ENCODE peak calls at places on chromosome 9, in eight cellular contexts. M is GM12878, S is upper lobe of left lung, I is ovary, Q is A549, B is H1, U is suprapubic skin, R is transverse colon. V is an unnamed sample.

GRCh38 chr9:5563886-5564285 is 53.6 kb downstream of the PDCD1LG2 start:
- DNase-seq in M (no peak), S (no peak), I (no peak), Q (no peak), B (no peak), U (no peak), R (no peak), V (no peak)

GRCh38 chr9:132776891-132777290 is 101.2 kb downstream of the AK8 start:
- DNase-seq in M (no peak), S (no peak), I (no peak), Q (no peak), B (no peak), U (no peak), R (no peak), V (no peak)

GRCh38 chr9:125990793-125991220 is 243.6 kb downstream of the PBX3 start:
- DNase-seq in M (no peak), S (no peak), I (no peak), Q (no peak), B (no peak), U (peak; percentile 39), R (no peak), V (no peak)

GRCh38 chr9:31996331-31996730 is 388.1 kb upstream of the ACO1 start:
- DNase-seq in M (no peak), S (no peak), I (no peak), Q (no peak), B (no peak), U (no peak), R (no peak), V (no peak)

GRCh38 chr9:35905912-35906679 is at the start of gene HRCT1:
- DNase-seq in M (no peak), S (peak; percentile 75), I (peak; percentile 95), Q (peak; percentile 50), B (no peak), U (peak; percentile 94), R (peak; percentile 95), V (no peak)

GRCh38 chr9:124291801-124292396 is 34.1 kb downstream of the NEK6 start:
- DNase-seq in M (peak; percentile 77), S (no peak), I (no peak), Q (no peak), B (no peak), U (no peak), R (peak; percentile 51), V (no peak)

GRCh38 chr9:98766548-98766947 is 29.8 kb downstream of the ANKS6 start:
- DNase-seq in M (no peak), S (no peak), I (no peak), Q (no peak), B (no peak), U (no peak), R (no peak), V (no peak)

GRCh38 chr9:83062653-83063527 is at the start of gene RASEF:
- DNase-seq in M (no peak), S (peak; percentile 94), I (no peak), Q (peak; percentile 62), B (peak; percentile 46), U (no peak), R (peak; percentile 85), V (peak; percentile 45)

GRCh38 chr9:92764381-92764987 is at the start of gene BICD2:
- DNase-seq in M (no peak), S (no peak), I (no peak), Q (no peak), B (no peak), U (no peak), R (no peak), V (no peak)

GRCh38 chr9:17630531-17630949 is 51.7 kb downstream of the SH3GL2 start:
- DNase-seq in M (no peak), S (no peak), I (no peak), Q (no peak), B (no peak), U (no peak), R (no peak), V (no peak)

GRCh38 chr9:128066713-128067621 is at the start of gene NAIF1:
- DNase-seq in M (peak; percentile 98), S (peak; percentile 95), I (peak; percentile 96), Q (peak; percentile 99), B (peak; percentile 95), U (peak; percentile 99), R (peak; percentile 97), V (peak; percentile 99)

GRCh38 chr9:114503522-114504340 is 1.5 kb downstream of the WHRN start:
- DNase-seq in M (no peak), S (no peak), I (no peak), Q (no peak), B (no peak), U (no peak), R (no peak), V (no peak)

GRCh38 chr9:13215791-13216554 is 63.5 kb downstream of the MPDZ start:
- DNase-seq in M (no peak), S (no peak), I (no peak), Q (no peak), B (no peak), U (no peak), R (no peak), V (no peak)

GRCh38 chr9:98226968-98227367 is 28.5 kb downstream of the TBC1D2 start:
- DNase-seq in M (no peak), S (no peak), I (no peak), Q (no peak), B (no peak), U (no peak), R (no peak), V (no peak)

GRCh38 chr9:123697686-123698085 is 232.2 kb downstream of the DENND1A start:
- DNase-seq in M (no peak), S (no peak), I (no peak), Q (no peak), B (no peak), U (no peak), R (no peak), V (no peak)

GRCh38 chr9:84754461-84754860 is 84.9 kb downstream of the NTRK2 start:
- DNase-seq in M (no peak), S (no peak), I (no peak), Q (no peak), B (no peak), U (no peak), R (no peak), V (no peak)

DNA sequence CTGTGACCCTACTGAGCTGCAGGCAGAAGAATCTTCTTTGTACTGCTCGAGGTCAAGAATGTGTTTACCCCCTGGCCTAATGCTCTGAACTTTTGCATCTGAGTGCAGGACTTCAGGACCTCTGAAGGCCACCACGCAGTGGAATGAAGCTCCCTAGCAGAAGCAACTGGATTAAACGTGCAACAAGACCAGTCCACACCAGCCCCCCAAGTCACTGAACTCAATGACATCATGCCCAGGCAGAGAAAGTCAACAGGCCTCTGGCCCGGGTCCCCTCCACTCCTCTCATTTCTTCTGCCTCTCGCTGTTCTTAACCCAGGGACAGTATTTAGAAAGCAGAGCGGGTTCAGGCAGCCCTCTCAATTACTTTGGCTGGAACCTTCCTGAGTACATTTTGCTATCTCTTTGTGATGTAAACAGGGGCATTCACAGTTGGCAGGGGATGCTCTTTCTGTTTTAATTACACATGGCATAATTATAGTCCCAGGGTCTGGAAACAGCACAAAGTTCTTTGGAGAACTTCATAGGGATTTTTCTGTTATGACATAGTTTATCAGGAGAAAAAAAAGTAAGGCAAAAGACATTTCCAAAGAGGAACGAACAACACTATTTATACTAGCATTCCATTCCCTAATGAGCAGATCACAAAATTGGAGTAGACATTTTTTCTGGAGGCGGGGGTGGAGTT is 108.2 kb upstream of the SPATA31D4 start:
- DNase-seq in M (no peak), S (no peak), I (peak; percentile 23), Q (no peak), B (no peak), U (no peak), R (no peak), V (no peak)
- H3K27ac ChIP-seq in M (no peak overlapping the region), S (no peak overlapping the region), I (no peak overlapping the region), Q (no peak overlapping the region), B (no peak overlapping the region), U (peak overlapping the region; percentile 29), R (peak overlapping the region; percentile 56), V (peak overlapping the region; percentile 63)

GRCh38 chr9:107100591-107100990 is 182.5 kb upstream of the RAD23B start:
- DNase-seq in M (no peak), S (peak; percentile 2), I (no peak), Q (no peak), B (no peak), U (no peak), R (no peak), V (no peak)

GRCh38 chr9:107105784-107106183 is 177.3 kb upstream of the RAD23B start:
- DNase-seq in M (no peak), S (no peak), I (no peak), Q (no peak), B (no peak), U (no peak), R (no peak), V (peak; percentile 85)

GRCh38 chr9:107106416-107106815 is 176.7 kb upstream of the RAD23B start:
- DNase-seq in M (no peak), S (no peak), I (no peak), Q (no peak), B (no peak), U (no peak), R (no peak), V (peak; percentile 42)

DNA sequence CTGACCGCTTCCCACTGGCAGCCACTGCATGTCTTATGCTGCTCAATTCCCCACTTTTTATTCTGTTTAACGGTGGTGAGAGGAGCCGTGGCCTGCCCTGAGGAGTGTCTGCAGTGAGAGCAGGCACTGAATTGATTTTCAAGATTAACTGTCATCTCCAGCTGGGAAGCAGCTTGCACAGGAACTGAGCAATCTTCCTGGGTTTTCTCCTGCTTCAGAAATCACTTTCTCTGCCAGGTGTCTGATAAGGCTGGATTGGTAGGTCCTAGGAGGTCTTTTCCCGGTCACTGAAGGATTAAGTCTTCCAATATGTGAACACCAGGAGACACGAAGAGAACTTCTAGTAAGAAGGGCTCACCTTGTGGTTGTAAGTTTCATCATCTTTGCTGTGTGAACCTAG is 181.1 kb upstream of the RAD23B start:
- DNase-seq in M (no peak), S (no peak), I (no peak), Q (no peak), B (no peak), U (no peak), R (no peak), V (no peak)
- TF ChIP-seq CTCF in M (no peak), S (no peak), I (no peak), Q (no peak), B (no peak), U (no peak), R (no peak), V (no peak)

GRCh38 chr9:106859957-106860715 is 2.8 kb upstream of the ZNF462 start:
- DNase-seq in M (no peak), S (peak; percentile 63), I (peak; percentile 48), Q (peak; percentile 10), B (no peak), U (peak; percentile 74), R (peak; percentile 71), V (no peak)
- TF ChIP-seq EP300 in M (no peak), S (no peak), I (no peak), Q (no peak), B (no peak), U (no peak), R (no peak), V (no peak)

GRCh38 chr9:70923941-70924340 is 197.5 kb downstream of the TRPM3 start:
- DNase-seq in M (no peak), S (no peak), I (no peak), Q (no peak), B (no peak), U (no peak), R (no peak), V (no peak)

GRCh38 chr9:70924380-70924779 is 197.0 kb downstream of the TRPM3 start:
- DNase-seq in M (no peak), S (no peak), I (no peak), Q (no peak), B (no peak), U (no peak), R (no peak), V (no peak)

GRCh38 chr9:70921126-70921525 is 200.3 kb downstream of the TRPM3 start:
- DNase-seq in M (no peak), S (no peak), I (no peak), Q (no peak), B (no peak), U (no peak), R (no peak), V (no peak)

GRCh38 chr9:70924905-70925547 is 196.4 kb downstream of the TRPM3 start:
- DNase-seq in M (no peak), S (no peak), I (peak; percentile 8), Q (peak; percentile 18), B (no peak), U (no peak), R (peak; percentile 27), V (no peak)
- H3K27ac ChIP-seq in M (no peak overlapping the region), S (no peak overlapping the region), I (no peak overlapping the region), Q (no peak overlapping the region), B (no peak overlapping the region), U (peak overlapping the region; percentile 8), R (no peak overlapping the region), V (no peak overlapping the region)

V was measured in esophagus muscularis mucosa.